ENCODE peak calls at places on chromosomes 2 and 18, in six cellular contexts. E is type B pancreatic cell; C is activated effector memory CD4-positive, alpha-beta T cell treated with anti-CD3 and anti-CD28 coated beads, Interleukin-2, amount 50 U/mL, for 16 hours; Q is stimulated activated CD4-positive, alpha-beta T cell treated with anti-CD3 and anti-CD28 coated beads, Interleukin-1b, Interleukin-23, amount 100 ng/mL, for 24 hours; V is cardiac muscle cell; T is GM23248. S is an unnamed sample.

GRCh38 chr2:75560022-75560767 is 544 bp downstream of the EVA1A start:
- DNase-seq in T (peak; percentile 63), C (no peak), V (peak; percentile 42), Q (no peak), E (no peak), S (no peak)

GRCh38 chr2:234885113-234885512 is 66.7 kb upstream of the SH3BP4 start:
- DNase-seq in C (no peak), T (no peak), V (peak; percentile 8), Q (no peak), E (peak; percentile 36), S (peak; percentile 17)

GRCh38 chr2:219215871-219216536 is 2.8 kb downstream of the ABCB6 start:
- DNase-seq in T (no peak), C (no peak), E (no peak), V (no peak), Q (no peak), S (no peak)

GRCh38 chr2:101753207-101753616 is 55.7 kb downstream of the MAP4K4 start:
- DNase-seq in C (no peak), E (no peak), V (no peak), Q (no peak), T (peak; percentile 43), S (peak; percentile 15)

GRCh38 chr2:242031481-242032019 is 162.0 kb downstream of the RTP5 start:
- DNase-seq in V (no peak), C (peak; percentile 77), E (peak; percentile 56), T (peak; percentile 90), Q (no peak), S (peak; percentile 36)

GRCh38 chr2:134897932-134898331 is 20.7 kb upstream of the CCNT2 start:
- DNase-seq in C (no peak), E (no peak), T (peak; percentile 46), Q (no peak), V (peak; percentile 25), S (no peak)

GRCh38 chr2:36677386-36677785 is 19.1 kb upstream of the VIT start:
- DNase-seq in E (no peak), C (no peak), Q (no peak), T (no peak), V (no peak), S (no peak)

GRCh38 chr18:35835838-35836237 is 136.6 kb upstream of the RMP24 start:
- DNase-seq in Q (no peak), V (no peak), C (no peak), E (no peak), T (no peak), S (no peak)

GRCh38 chr2:4047961-4048891 is 344.9 kb downstream of the DCDC2C start:
- DNase-seq in E (no peak), T (no peak), V (no peak), Q (no peak), C (no peak), S (no peak)

GRCh38 chr2:129730979-129731378 is 248.5 kb upstream of the RAB6C start:
- DNase-seq in C (no peak), V (no peak), Q (no peak), E (no peak), T (no peak), S (no peak)

GRCh38 chr2:8597526-8598225 is 84.2 kb upstream of the ID2 start:
- DNase-seq in E (no peak), V (no peak), Q (no peak), T (no peak), C (peak; percentile 56), S (no peak)

GRCh38 chr2:6772366-6772710 is 93.4 kb downstream of the CMPK2 start:
- DNase-seq in Q (no peak), T (no peak), V (no peak), C (no peak), E (no peak), S (peak; percentile 27)

GRCh38 chr2:108587621-108588020 is 53.4 kb downstream of the LIMS1 start:
- DNase-seq in E (no peak), Q (no peak), V (no peak), C (no peak), T (peak; percentile 93), S (no peak)

GRCh38 chr2:127065299-127065931 is 41.5 kb downstream of the BIN1 start:
- DNase-seq in E (no peak), Q (no peak), T (no peak), V (no peak), C (no peak), S (no peak)

GRCh38 chr2:136081582-136082210 is 36.3 kb downstream of the CXCR4 start:
- DNase-seq in Q (no peak), V (no peak), T (no peak), E (no peak), C (no peak), S (no peak)

GRCh38 chr18:13219576-13219975 is 1.0 kb downstream of the LDLRAD4 start:
- DNase-seq in E (no peak), C (no peak), V (no peak), T (no peak), Q (no peak), S (no peak)

GRCh38 chr18:47983946-47984345 is 53.5 kb upstream of the SMAD2 start:
- DNase-seq in T (no peak), C (no peak), Q (no peak), E (no peak), V (no peak), S (no peak)

GRCh38 chr2:174492963-174493431 is 6.2 kb upstream of the GPR155 start:
- DNase-seq in C (peak; percentile 82), T (no peak), V (no peak), E (no peak), Q (no peak), S (no peak)

GRCh38 chr2:237234268-237234667 is 148.6 kb downstream of the COPS8 start:
- DNase-seq in Q (no peak), E (no peak), V (no peak), C (no peak), T (no peak), S (no peak)

GRCh38 chr2:148475626-148476025 is 168.9 kb upstream of the EPC2 start:
- DNase-seq in C (no peak), V (no peak), E (no peak), Q (no peak), T (no peak), S (no peak)

GRCh38 chr2:158671381-158672245 is 123.5 kb upstream of the DAPL1 start:
- DNase-seq in T (no peak), Q (no peak), C (no peak), V (no peak), E (no peak), S (no peak)

GRCh38 chr2:128436498-128437180 is 118.0 kb upstream of the HS6ST1 start:
- DNase-seq in V (no peak), T (peak; percentile 35), E (peak; percentile 1), Q (no peak), C (peak; percentile 31), S (no peak)

GRCh38 chr2:33411765-33412164 is 64.7 kb upstream of the RASGRP3 start:
- DNase-seq in Q (no peak), T (peak; percentile 32), C (no peak), V (no peak), E (no peak), S (peak; percentile 66)

GRCh38 chr2:223010641-223011040 is 41.3 kb upstream of the KCNE4 start:
- DNase-seq in C (no peak), T (peak; percentile 91), V (no peak), Q (no peak), E (no peak), S (no peak)

GRCh38 chr2:241833938-241834852 is 24.5 kb downstream of the PDCD1 start:
- DNase-seq in C (no peak), V (no peak), T (no peak), Q (no peak), E (no peak), S (no peak)

GRCh38 chr2:154697422-154698237 is 865 bp upstream of the KCNJ3 start:
- DNase-seq in V (peak; percentile 65), T (no peak), C (no peak), E (peak; percentile 69), Q (no peak), S (no peak)

GRCh38 chr2:37672104-37672869 is 845 bp upstream of the CDC42EP3 start:
- DNase-seq in E (peak; percentile 89), C (peak; percentile 88), V (peak; percentile 95), T (peak; percentile 80), Q (peak; percentile 52), S (peak; percentile 99)

GRCh38 chr2:144429396-144430112 is 90.4 kb downstream of the ZEB2 start:
- DNase-seq in E (no peak), V (no peak), C (no peak), Q (no peak), T (no peak), S (no peak)

GRCh38 chr2:144111443-144111842 is 408.5 kb downstream of the ZEB2 start:
- DNase-seq in E (no peak), V (no peak), T (peak; percentile 85), Q (no peak), C (no peak), S (no peak)

GRCh38 chr2:235127909-235128308 is 176.1 kb downstream of the SH3BP4 start:
- DNase-seq in V (no peak), C (no peak), T (no peak), E (no peak), Q (no peak), S (no peak)

GRCh38 chr2:86764661-86765307 is 25.9 kb downstream of the CD8A start:
- DNase-seq in C (no peak), E (no peak), V (peak; percentile 67), Q (no peak), T (peak; percentile 58), S (peak; percentile 65)

GRCh38 chr18:12516049-12516677 is 108.4 kb downstream of the PRELID3A start:
- DNase-seq in C (no peak), Q (no peak), T (peak; percentile 47), V (no peak), E (no peak), S (no peak)

GRCh38 chr2:240452471-240453256 is 17.2 kb downstream of the GPC1 start:
- DNase-seq in E (no peak), C (no peak), Q (no peak), T (peak; percentile 61), V (peak; percentile 85), S (no peak)